ENCODE peak calls at places on chromosomes 5 and 9, in six cellular contexts. U, K, Z, R, C and M are unnamed samples.

GRCh38 chr9:32525506-32525905 is 490 bp downstream of the RIGI start:
- DNase-seq in R (peak), C (no peak), U (no peak), K (no peak), Z (peak), M (peak)

GRCh38 chr5:60386398-60386797 is 313.6 kb downstream of the DEPDC1B start:
- DNase-seq in R (no peak), K (no peak), U (no peak), Z (no peak), C (no peak), M (no peak)

GRCh38 chr9:132440769-132441168 is 30.8 kb downstream of the CFAP77 start:
- DNase-seq in U (no peak), C (no peak), Z (no peak), K (no peak), R (no peak), M (no peak)

GRCh38 chr9:37953775-37954437 is 50.0 kb upstream of the SLC25A51 start:
- DNase-seq in C (peak), R (peak), K (peak), U (no peak), Z (peak), M (peak)

GRCh38 chr5:90477073-90477472 is 2.4 kb downstream of the POLR3G start:
- DNase-seq in R (peak), C (peak), Z (no peak), K (no peak), U (no peak), M (no peak)

GRCh38 chr9:137913771-137914767 is 36.5 kb downstream of the CACNA1B start:
- DNase-seq in U (no peak), K (no peak), Z (no peak), C (no peak), R (no peak), M (no peak)

GRCh38 chr5:138241688-138242547 is 28.8 kb upstream of the CDC23 start:
- DNase-seq in R (peak), U (no peak), C (peak), Z (peak), K (peak), M (peak)

GRCh38 chr9:13244190-13244589 is 35.3 kb downstream of the MPDZ start:
- DNase-seq in Z (no peak), U (no peak), K (no peak), R (no peak), C (no peak), M (no peak)

GRCh38 chr9:76989501-76989900 is 30.0 kb upstream of the FOXB2 start:
- DNase-seq in Z (no peak), R (no peak), C (no peak), U (no peak), K (no peak), M (no peak)

GRCh38 chr9:106878943-106879916 is 16.3 kb downstream of the ZNF462 start:
- DNase-seq in Z (peak), U (no peak), K (peak), C (peak), R (peak), M (peak)

GRCh38 chr9:121889990-121890563 is 203.0 kb downstream of the TTLL11 start:
- DNase-seq in R (peak), Z (peak), K (peak), U (no peak), C (no peak), M (no peak)

GRCh38 chr9:132589148-132590036 is 7.0 kb downstream of the BARHL1 start:
- DNase-seq in K (no peak), U (no peak), Z (no peak), R (peak), C (no peak), M (no peak)

GRCh38 chr9:136665111-136665703 is 2.5 kb downstream of the EGFL7 start:
- DNase-seq in Z (peak), R (peak), U (no peak), C (no peak), K (peak), M (no peak)

GRCh38 chr9:36268007-36268427 is 9.8 kb upstream of the GNE start:
- DNase-seq in U (no peak), R (peak), K (peak), Z (peak), C (no peak), M (no peak)

GRCh38 chr5:61919920-61920319 is 386.1 kb upstream of the KIF2A start:
- DNase-seq in R (no peak), Z (peak), U (no peak), C (no peak), K (no peak), M (peak)

GRCh38 chr9:3708751-3709150 is 182.9 kb upstream of the RFX3 start:
- DNase-seq in U (no peak), C (no peak), R (peak), Z (peak), K (no peak), M (peak)

GRCh38 chr9:138043061-138043410 is 165.5 kb downstream of the CACNA1B start:
- DNase-seq in R (no peak), U (no peak), C (no peak), Z (no peak), K (no peak), M (no peak)

GRCh38 chr5:150502106-150502505 is 5.8 kb upstream of the NDST1 start:
- DNase-seq in R (peak), U (no peak), K (no peak), C (no peak), Z (no peak), M (no peak)

GRCh38 chr5:167916261-167916660 is 375.2 kb upstream of the WWC1 start:
- DNase-seq in K (no peak), C (no peak), Z (no peak), R (peak), U (no peak), M (no peak)

GRCh38 chr5:63570752-63571151 is 391.5 kb downstream of the HTR1A start:
- DNase-seq in C (no peak), U (no peak), K (no peak), Z (no peak), R (no peak), M (no peak)

GRCh38 chr9:97831843-97832636 is 21.0 kb upstream of the FOXE1 start:
- DNase-seq in C (no peak), Z (no peak), R (no peak), K (no peak), U (no peak), M (no peak)

GRCh38 chr9:5879419-5880181 is 11.1 kb upstream of the MLANA start:
- DNase-seq in C (peak), K (peak), R (peak), U (no peak), Z (peak), M (peak)

GRCh38 chr5:54608423-54609085 is 91.0 kb downstream of the SNX18 start:
- DNase-seq in K (no peak), R (no peak), C (no peak), Z (no peak), U (no peak), M (no peak)

GRCh38 chr5:65952259-65952658 is 25.9 kb downstream of the ERBIN start:
- DNase-seq in K (no peak), C (no peak), U (no peak), R (no peak), Z (no peak), M (no peak)

GRCh38 chr5:144307726-144308125 is 137.1 kb downstream of the KCTD16 start:
- DNase-seq in R (no peak), K (no peak), C (no peak), Z (no peak), U (no peak), M (no peak)

GRCh38 chr9:125284855-125285254 is 23.2 kb downstream of the GAPVD1 start:
- DNase-seq in C (no peak), Z (no peak), U (no peak), K (no peak), R (no peak), M (no peak)

GRCh38 chr5:168728812-168729211 is 149.6 kb upstream of the PANK3 start:
- DNase-seq in R (no peak), C (no peak), Z (no peak), U (no peak), K (no peak), M (no peak)

GRCh38 chr5:78490709-78491485 is 130.5 kb downstream of the SCAMP1 start:
- DNase-seq in R (peak), K (no peak), C (no peak), U (no peak), Z (peak), M (no peak)

GRCh38 chr9:113425072-113425471 is 14.5 kb downstream of the C9orf43 start:
- DNase-seq in K (no peak), R (no peak), U (no peak), C (no peak), Z (no peak), M (no peak)

GRCh38 chr5:135139397-135140134 is 105.5 kb upstream of the PITX1 start:
- DNase-seq in R (peak), K (peak), Z (peak), C (no peak), U (no peak), M (peak)

GRCh38 chr5:39668980-39669379 is 244.2 kb upstream of the DAB2 start:
- DNase-seq in K (no peak), Z (no peak), C (no peak), U (no peak), R (peak), M (no peak)

GRCh38 chr9:110918316-110919054 is 119.8 kb downstream of the LPAR1 start:
- DNase-seq in C (peak), R (peak), Z (peak), K (peak), U (no peak), M (peak)

GRCh38 chr9:37618817-37619216 is 26.4 kb upstream of the TOMM5 start:
- DNase-seq in U (no peak), K (peak), R (peak), Z (peak), C (no peak), M (no peak)

GRCh38 chr5:43190755-43191603 is 1.0 kb upstream of the NIM1K start:
- DNase-seq in K (peak), U (no peak), R (no peak), Z (peak), C (peak), M (peak)

GRCh38 chr5:79489773-79490172 is 24.2 kb downstream of the HOMER1 start:
- DNase-seq in Z (no peak), K (no peak), R (no peak), U (no peak), C (no peak), M (no peak)

GRCh38 chr9:93268551-93269314 is 84.8 kb downstream of the WNK2 start:
- DNase-seq in K (peak), R (peak), U (no peak), Z (no peak), C (peak), M (no peak)

GRCh38 chr9:95105519-95106287 is 211.8 kb downstream of the FANCC start:
- DNase-seq in R (no peak), U (no peak), C (no peak), Z (no peak), K (no peak), M (no peak)

GRCh38 chr5:150659360-150660107 is 1.5 kb upstream of the MYOZ3 start:
- DNase-seq in C (no peak), Z (no peak), U (no peak), K (no peak), R (no peak), M (no peak)